ENCODE peak calls at places on chromosomes 16 and 17, in six cellular contexts. S is posterior cingulate gyrus; V is Right ventricle myocardium superior; Q is central memory CD4-positive, alpha-beta T cell; W is upper lobe of right lung; T is body of pancreas. A is an unnamed sample.

GRCh38 chr16:359067-359763 is 6.7 kb upstream of the AXIN1 start:
- DNase-seq in W (no peak), Q (no peak), T (no peak), V (no peak), S (no peak), A (no peak)

GRCh38 chr17:30290077-30290476 is 1.7 kb downstream of the BLMH start:
- DNase-seq in S (no peak), V (no peak), W (no peak), Q (no peak), T (no peak), A (no peak)

GRCh38 chr16:78002915-78003538 is 19.3 kb upstream of the CLEC3A start:
- DNase-seq in W (peak; percentile 86), T (peak; percentile 78), V (peak; percentile 87), S (peak; percentile 93), Q (peak; percentile 48), A (peak; percentile 82)

GRCh38 chr16:3959148-3959547 is 78.6 kb upstream of the CREBBP start:
- DNase-seq in T (peak; percentile 38), S (peak; percentile 54), W (no peak), V (no peak), Q (no peak), A (peak; percentile 64)

GRCh38 chr17:5282639-5283217 is 644 bp downstream of the RABEP1 start:
- DNase-seq in V (peak; percentile 46), T (peak; percentile 31), W (peak; percentile 76), Q (no peak), S (peak; percentile 81), A (peak; percentile 52)

GRCh38 chr16:66315210-66315825 is 51.2 kb upstream of the CDH5 start:
- DNase-seq in S (peak; percentile 79), W (no peak), Q (peak; percentile 33), T (peak; percentile 63), V (peak; percentile 61), A (peak; percentile 59)

GRCh38 chr16:67241008-67241900 is 6.0 kb downstream of the FHOD1 start:
- DNase-seq in S (peak; percentile 70), T (peak; percentile 60), V (peak; percentile 83), W (peak; percentile 93), Q (no peak), A (peak; percentile 90)

GRCh38 chr17:42203354-42203753 is 9.1 kb upstream of the GHDC start:
- DNase-seq in T (no peak), S (no peak), W (no peak), V (no peak), Q (no peak), A (no peak)

GRCh38 chr16:75064403-75065148 is 52.0 kb downstream of the LDHD start:
- DNase-seq in S (no peak), V (no peak), W (no peak), T (no peak), Q (peak; percentile 1), A (peak; percentile 53)

GRCh38 chr17:18959071-18959844 is 7.3 kb downstream of the SLC5A10 start:
- DNase-seq in Q (no peak), W (no peak), S (peak; percentile 69), T (no peak), V (peak; percentile 33), A (no peak)

GRCh38 chr17:44451016-44451415 is 52.2 kb downstream of the GPATCH8 start:
- DNase-seq in W (no peak), T (no peak), S (no peak), Q (no peak), V (no peak), A (no peak)

GRCh38 chr17:41555105-41555887 is 16.6 kb downstream of the KRT9 start:
- DNase-seq in W (no peak), T (no peak), S (no peak), V (no peak), Q (no peak), A (no peak)

GRCh38 chr17:60102632-60103047 is 23.9 kb upstream of the HEATR6 start:
- DNase-seq in V (peak; percentile 59), T (no peak), W (peak; percentile 73), Q (no peak), S (no peak), A (peak; percentile 65)

GRCh38 chr17:39679521-39680192 is 8.2 kb downstream of the PGAP3 start:
- DNase-seq in S (no peak), Q (peak; percentile 51), V (peak; percentile 66), T (no peak), W (no peak), A (no peak)

GRCh38 chr17:4636474-4637100 is 4.9 kb downstream of the ALOX15 start:
- DNase-seq in V (no peak), Q (no peak), W (peak; percentile 61), T (no peak), S (no peak), A (no peak)

GRCh38 chr16:50263940-50264929 is 2.1 kb upstream of the ADCY7 start:
- DNase-seq in T (no peak), S (peak; percentile 8), V (no peak), W (no peak), Q (no peak), A (no peak)

GRCh38 chr17:43020030-43020621 is 2.1 kb downstream of the VAT1 start:
- DNase-seq in W (no peak), V (no peak), T (no peak), Q (no peak), S (peak; percentile 23), A (no peak)

GRCh38 chr17:58383892-58384462 is 32.0 kb upstream of the SUPT4H1 start:
- DNase-seq in S (no peak), V (no peak), T (no peak), Q (no peak), W (no peak), A (no peak)

GRCh38 chr17:49490271-49490670 is 4.8 kb upstream of the NGFR start:
- DNase-seq in V (no peak), T (no peak), S (no peak), Q (no peak), W (no peak), A (no peak)

GRCh38 chr16:11277607-11278337 is 1.5 kb upstream of the PRM2 start:
- DNase-seq in W (no peak), T (no peak), Q (no peak), S (no peak), V (no peak), A (no peak)

GRCh38 chr16:29641561-29641960 is 21.5 kb upstream of the SPN start:
- DNase-seq in S (no peak), V (no peak), W (no peak), Q (peak; percentile 20), T (no peak), A (no peak)

GRCh38 chr17:13337864-13338371 is 263.8 kb downstream of the HS3ST3A1 start:
- DNase-seq in W (no peak), Q (peak; percentile 4), T (peak; percentile 25), V (no peak), S (no peak), A (no peak)

GRCh38 chr16:71709231-71709781 is 15.2 kb downstream of the PHLPP2 start:
- DNase-seq in S (no peak), Q (no peak), T (no peak), W (no peak), V (no peak), A (no peak)

GRCh38 chr16:54062361-54063346 is 223.9 kb downstream of the IRX3 start:
- DNase-seq in S (no peak), T (no peak), W (no peak), V (no peak), Q (no peak), A (no peak)

GRCh38 chr17:31392002-31392855 is 754 bp downstream of the RAB11FIP4 start:
- DNase-seq in S (peak; percentile 80), W (peak; percentile 51), V (no peak), Q (no peak), T (no peak), A (no peak)

GRCh38 chr17:34107019-34107418 is 148.1 kb upstream of the CCL2 start:
- DNase-seq in T (no peak), V (no peak), S (no peak), W (no peak), Q (no peak), A (no peak)

GRCh38 chr17:76293106-76293505 is 15.0 kb downstream of the QRICH2 start:
- DNase-seq in W (no peak), V (no peak), T (no peak), S (no peak), Q (no peak), A (no peak)

GRCh38 chr17:18224428-18225120 is 861 bp upstream of the LLGL1 start:
- DNase-seq in S (no peak), Q (no peak), W (no peak), T (no peak), V (peak; percentile 54), A (no peak)